ENCODE peak calls at places on chromosomes 4 and X, in four cellular contexts. T is H1, Q is mesendoderm, R is IMR-90. P is an unnamed sample.

GRCh38 chrX:155877288-155877687 is 3.9 kb upstream of the VAMP7 start:
- DNase-seq in T (no peak), Q (no peak), R (no peak), P (no peak)

GRCh38 chrX:36573720-36574119 is 434.4 kb upstream of the FAM47C start:
- DNase-seq in T (no peak), Q (no peak), R (no peak), P (no peak)

GRCh38 chr4:129532573-129532972 is 436.6 kb downstream of the C4orf33 start:
- DNase-seq in T (no peak), Q (no peak), R (no peak), P (no peak)

GRCh38 chrX:101219116-101219839 is at the start of gene DRP2:
- DNase-seq in T (peak; percentile 42), Q (no peak), R (peak; percentile 58), P (no peak)

GRCh38 chrX:26651755-26652154 is 435.8 kb downstream of the MAGEB5 start:
- DNase-seq in T (no peak), Q (no peak), R (no peak), P (no peak)

GRCh38 chr4:184506527-184507121 is 32.3 kb upstream of the IRF2 start:
- DNase-seq in T (no peak), Q (peak; percentile 51), R (no peak), P (no peak)

GRCh38 chrX:110561036-110561435 is 202.4 kb downstream of the RTL9 start:
- DNase-seq in T (no peak), Q (no peak), R (no peak), P (no peak)

GRCh38 chr4:77854431-77855111 is 8.1 kb upstream of the MRPL1 start:
- DNase-seq in T (no peak), Q (no peak), R (no peak), P (no peak)

GRCh38 chr4:166816901-166817300 is 417.4 kb downstream of the SPOCK3 start:
- DNase-seq in T (no peak), Q (no peak), R (no peak), P (no peak)

GRCh38 chr4:8543623-8544022 is 36.6 kb upstream of the GPR78 start:
- DNase-seq in T (no peak), Q (no peak), R (no peak), P (no peak)

GRCh38 chrX:109199726-109200125 is 282.2 kb downstream of the GUCY2F start:
- DNase-seq in T (no peak), Q (no peak), R (no peak), P (no peak)

GRCh38 chrX:104679175-104679574 is 113.2 kb downstream of the IL1RAPL2 start:
- DNase-seq in T (no peak), Q (no peak), R (no peak), P (no peak)

GRCh38 chr4:85720736-85721135 is 245.8 kb downstream of the ARHGAP24 start:
- DNase-seq in T (no peak), Q (peak; percentile 9), R (peak; percentile 23), P (no peak)

GRCh38 chr4:177001271-177002175 is 208.8 kb upstream of the VEGFC start:
- DNase-seq in T (no peak), Q (no peak), R (peak; percentile 65), P (no peak)

GRCh38 chr4:94889961-94890360 is 132.2 kb downstream of the BMPR1B start:
- DNase-seq in T (no peak), Q (peak; percentile 72), R (peak; percentile 73), P (no peak)

GRCh38 chrX:47662144-47662657 is 3.2 kb upstream of the UXT start:
- DNase-seq in T (no peak), Q (peak; percentile 38), R (peak; percentile 93), P (no peak)

GRCh38 chrX:123169247-123169901 is 14.7 kb upstream of the GRIA3 start:
- DNase-seq in T (no peak), Q (no peak), R (no peak), P (no peak)

GRCh38 chr4:53889335-53890084 is 174.9 kb downstream of the CHIC2 start:
- DNase-seq in T (no peak), Q (no peak), R (peak; percentile 76), P (no peak)

GRCh38 chr4:2220016-2220620 is 21.8 kb downstream of the HAUS3 start:
- DNase-seq in T (peak; percentile 91), Q (peak; percentile 84), R (peak; percentile 68), P (peak; percentile 70)

GRCh38 chrX:30893206-30893605 is 4.2 kb upstream of the TAB3 start:
- DNase-seq in T (no peak), Q (no peak), R (no peak), P (no peak)

GRCh38 chrX:115392031-115392430 is 102.5 kb downstream of the LUZP4 start:
- DNase-seq in T (no peak), Q (no peak), R (no peak), P (no peak)

GRCh38 chrX:115562492-115562872 is 1.5 kb downstream of the PLS3 start:
- DNase-seq in T (no peak), Q (peak; percentile 59), R (peak; percentile 51), P (peak; percentile 3)

GRCh38 chr4:124806403-124806802 is 93.9 kb upstream of the ANKRD50 start:
- DNase-seq in T (no peak), Q (peak; percentile 65), R (peak; percentile 63), P (no peak)

GRCh38 chr4:40737882-40738281 is 11.9 kb upstream of the NSUN7 start:
- DNase-seq in T (no peak), Q (no peak), R (no peak), P (no peak)

GRCh38 chr4:6963139-6963611 is 53.5 kb downstream of the TBC1D14 start:
- DNase-seq in T (no peak), Q (no peak), R (peak; percentile 52), P (no peak)

GRCh38 chr4:106208481-106209460 is 107.2 kb downstream of the TBCK start:
- DNase-seq in T (no peak), Q (peak; percentile 8), R (no peak), P (no peak)

GRCh38 chr4:157265281-157265680 is 44.8 kb downstream of the GRIA2 start:
- DNase-seq in T (no peak), Q (peak; percentile 36), R (no peak), P (peak; percentile 2)

GRCh38 chr4:3255611-3256186 is 6.7 kb downstream of the MSANTD1 start:
- DNase-seq in T (peak; percentile 22), Q (no peak), R (no peak), P (no peak)

GRCh38 chr4:168587326-168588125 is 90.7 kb downstream of the PALLD start:
- DNase-seq in T (no peak), Q (peak; percentile 82), R (peak; percentile 88), P (no peak)

GRCh38 chrX:130695931-130696330 is 207.1 kb downstream of the ENOX2 start:
- DNase-seq in T (no peak), Q (no peak), R (no peak), P (no peak)

GRCh38 chr4:89283226-89283974 is 24.2 kb downstream of the GPRIN3 start:
- DNase-seq in T (no peak), Q (peak; percentile 46), R (no peak), P (no peak)

GRCh38 chr4:25862411-25863346 is at the start of gene SEL1L3:
- DNase-seq in T (peak; percentile 74), Q (no peak), R (no peak), P (peak; percentile 38)

GRCh38 chrX:111568356-111568755 is 56.9 kb downstream of the SERTM2 start:
- DNase-seq in T (no peak), Q (peak; percentile 67), R (peak; percentile 0), P (no peak)

GRCh38 chr4:66404149-66404548 is 733.9 kb upstream of the EPHA5 start:
- DNase-seq in T (no peak), Q (no peak), R (no peak), P (no peak)

GRCh38 chr4:59818656-59819055 is 1381.5 kb upstream of the ADGRL3 start:
- DNase-seq in T (no peak), Q (no peak), R (no peak), P (no peak)

GRCh38 chr4:37981844-37982720 is 21.9 kb downstream of the PTTG2 start:
- DNase-seq in T (no peak), Q (peak; percentile 85), R (peak; percentile 18), P (no peak)

GRCh38 chr4:174764105-174764729 is 64.8 kb downstream of the GLRA3 start:
- DNase-seq in T (no peak), Q (peak; percentile 60), R (peak; percentile 40), P (peak; percentile 18)

GRCh38 chrX:103586314-103586646 is 965 bp downstream of the TCEAL4 start:
- DNase-seq in T (no peak), Q (no peak), R (no peak), P (no peak)

GRCh38 chrX:259692-260355 is 21.4 kb upstream of the PLCXD1 start:
- DNase-seq in T (no peak), Q (no peak), R (no peak), P (no peak)

DNA sequence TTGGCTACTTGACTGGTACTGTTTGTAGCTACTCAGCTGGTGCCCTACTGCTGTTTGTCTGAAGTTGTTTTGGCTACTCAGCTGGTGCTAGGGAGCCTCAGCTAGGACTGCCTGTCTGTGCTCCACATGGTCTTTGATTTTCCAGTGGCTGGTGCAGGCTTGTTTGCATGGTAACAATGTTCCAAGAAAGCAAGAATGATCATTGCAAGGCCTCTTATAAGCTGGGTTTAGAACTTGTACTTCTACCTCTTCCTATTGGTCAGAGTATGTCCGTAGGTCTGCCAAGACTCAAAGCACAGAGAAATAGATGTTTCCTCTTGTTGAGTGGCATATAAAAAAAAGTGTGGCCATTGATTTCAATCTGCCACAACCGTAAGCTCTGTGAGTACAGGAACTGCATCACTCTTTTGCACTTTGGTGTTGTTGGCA is 17.6 kb downstream of the NFKB1 start:
- DNase-seq in T (no peak), Q (no peak), R (no peak), P (no peak)
- H3K4me3 ChIP-seq in T (no peak overlapping the region), Q (no peak overlapping the region), R (no peak overlapping the region), P (no peak overlapping the region)

DNA sequence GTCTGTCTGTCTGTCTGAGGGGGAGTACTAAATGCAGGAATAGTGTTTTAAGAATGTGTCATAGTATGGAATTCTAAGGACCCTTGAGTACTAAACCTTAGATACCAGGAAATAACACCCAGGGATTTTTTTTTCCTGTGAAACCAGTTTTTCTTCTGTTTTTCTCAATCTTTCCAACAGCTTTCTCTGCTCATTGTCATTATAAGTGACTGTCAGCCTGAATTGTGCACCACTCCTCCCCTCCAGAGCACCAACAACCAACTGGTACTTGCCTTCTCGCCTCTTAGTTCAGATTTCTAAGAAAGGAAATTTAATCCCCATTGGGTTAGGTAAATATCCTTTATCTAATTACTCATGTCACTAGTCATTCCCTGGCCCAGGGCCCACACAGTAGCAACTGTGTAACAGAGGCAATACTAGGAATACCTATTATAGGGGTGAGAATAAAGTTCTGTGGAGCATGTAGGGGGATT is 320.6 kb downstream of the ADGRL3 start:
- DNase-seq in T (no peak), Q (peak; percentile 49), R (peak; percentile 11), P (no peak)
- H2BK120ac ChIP-seq in T (no peak overlapping the region), Q (no peak overlapping the region), R (no peak overlapping the region), P (no peak overlapping the region)

GRCh38 chr4:4388418-4388817 is 1.5 kb downstream of the NSG1 start:
- DNase-seq in T (no peak), Q (no peak), R (no peak), P (no peak)
- H3K4me3 ChIP-seq in T (no peak overlapping the region), Q (no peak overlapping the region), R (no peak overlapping the region), P (no peak overlapping the region)

GRCh38 chr4:88158360-88159136 is at the start of gene ABCG2:
- DNase-seq in T (peak; percentile 80), Q (peak; percentile 94), R (peak; percentile 75), P (peak; percentile 54)
- H2BK120ac ChIP-seq in T (no peak within 1 kb of the TSS), Q (no peak within 1 kb of the TSS), R (peak within 1 kb of the TSS; percentile 89), P (no peak within 1 kb of the TSS)

GRCh38 chr4:150217804-150218203 is 139.6 kb downstream of the DCLK2 start:
- DNase-seq in T (no peak), Q (no peak), R (no peak), P (no peak)
- H3K4me3 ChIP-seq in T (no peak overlapping the region), Q (no peak overlapping the region), R (no peak overlapping the region), P (no peak overlapping the region)

P was measured in neuronal stem cell.